ENCODE peak calls at places on chromosomes 6 and 20, in four cellular contexts. P is A549, E is stomach, B is tibial nerve. Z is an unnamed sample.
A peak's percentile ranks its signal among the peaks of the same experiment; 100 is the strongest.

GRCh38 chr6:35757461-35758123 is 18.8 kb upstream of the CLPSL2 start:
- DNase-seq in E (no peak), P (peak; percentile 57), B (no peak), Z (no peak)

GRCh38 chr6:37131104-37131959 is 38.6 kb upstream of the PIM1 start:
- DNase-seq in P (peak; percentile 88), B (no peak), E (peak; percentile 58), Z (peak; percentile 81)

GRCh38 chr6:53171605-53172467 is 23.2 kb upstream of the GCM1 start:
- DNase-seq in E (peak; percentile 94), B (peak; percentile 84), P (peak; percentile 75), Z (peak; percentile 87)

GRCh38 chr6:96521267-96521624 is 360 bp upstream of the UFL1 start:
- DNase-seq in E (no peak), B (no peak), P (no peak), Z (no peak)

GRCh38 chr20:59258103-59258705 is 42.2 kb upstream of the EDN3 start:
- DNase-seq in P (no peak), B (no peak), E (no peak), Z (no peak)

GRCh38 chr6:136440187-136440582 is 110.0 kb downstream of the MAP7 start:
- DNase-seq in B (no peak), P (peak; percentile 47), E (no peak), Z (no peak)

GRCh38 chr20:38680492-38681118 is 43.7 kb upstream of the SLC32A1 start:
- DNase-seq in E (no peak), B (no peak), P (peak; percentile 25), Z (peak; percentile 16)

GRCh38 chr6:2141644-2142290 is 103.6 kb downstream of the GMDS start:
- DNase-seq in E (no peak), P (no peak), B (no peak), Z (no peak)

GRCh38 chr6:25113436-25113835 is 165.7 kb upstream of the CARMIL1 start:
- DNase-seq in E (no peak), P (no peak), B (no peak), Z (no peak)

GRCh38 chr6:89387516-89388222 is 24.4 kb downstream of the RRAGD start:
- DNase-seq in P (no peak), B (no peak), E (no peak), Z (no peak)

GRCh38 chr6:132020138-132020551 is 69.0 kb upstream of the CCN2 start:
- DNase-seq in P (no peak), E (no peak), B (peak; percentile 33), Z (no peak)

GRCh38 chr6:9628819-9629218 is 786.1 kb downstream of the TFAP2A start:
- DNase-seq in B (no peak), P (no peak), E (no peak), Z (no peak)

GRCh38 chr6:11163932-11164331 is 52.4 kb upstream of the ERVFRD-1 start:
- DNase-seq in P (no peak), E (no peak), B (no peak), Z (no peak)

GRCh38 chr6:83890520-83890919 is 31.0 kb downstream of the CYB5R4 start:
- DNase-seq in B (no peak), P (no peak), E (no peak), Z (no peak)

GRCh38 chr20:24134930-24135329 is 146.4 kb upstream of the GGTLC1 start:
- DNase-seq in E (no peak), P (no peak), B (no peak), Z (no peak)

GRCh38 chr6:128521302-128521632 is 868 bp upstream of the PTPRK start:
- DNase-seq in P (no peak), B (no peak), E (no peak), Z (no peak)

GRCh38 chr6:144434308-144434990 is 149.3 kb downstream of the UTRN start:
- DNase-seq in P (no peak), B (no peak), E (no peak), Z (no peak)

GRCh38 chr6:149079911-149080501 is 237.5 kb upstream of the TAB2 start:
- DNase-seq in P (no peak), B (peak; percentile 35), E (no peak), Z (peak; percentile 41)

GRCh38 chr6:53979468-53980067 is 131.7 kb upstream of the MLIP start:
- DNase-seq in E (no peak), B (no peak), P (peak; percentile 44), Z (no peak)

GRCh38 chr20:3795511-3796468 is at the start of gene CDC25B:
- DNase-seq in P (peak; percentile 96), E (peak; percentile 95), B (peak; percentile 96), Z (peak; percentile 93)

GRCh38 chr6:21742238-21742660 is 148.7 kb downstream of the SOX4 start:
- DNase-seq in P (peak; percentile 83), E (no peak), B (no peak), Z (no peak)

GRCh38 chr6:47512872-47513271 is 35.3 kb downstream of the CD2AP start:
- DNase-seq in B (no peak), P (peak; percentile 2), E (no peak), Z (no peak)

GRCh38 chr6:26124550-26125014 is 37.4 kb downstream of the HFE start:
- DNase-seq in E (no peak), P (no peak), B (no peak), Z (no peak)

GRCh38 chr20:24986436-24987015 is 6.0 kb downstream of the APMAP start:
- DNase-seq in B (no peak), E (no peak), P (no peak), Z (no peak)

GRCh38 chr20:32522525-32522774 is 62.7 kb downstream of the NOL4L start:
- DNase-seq in B (no peak), E (no peak), P (no peak), Z (no peak)

GRCh38 chr6:97133071-97133470 is 149.9 kb downstream of the MMS22L start:
- DNase-seq in B (no peak), E (no peak), P (no peak), Z (no peak)

GRCh38 chr6:41502607-41503434 is 43.4 kb upstream of the FOXP4 start:
- DNase-seq in E (peak; percentile 40), P (no peak), B (peak; percentile 26), Z (peak; percentile 22)

GRCh38 chr6:166512567-166512966 is 73.9 kb downstream of the RAMACL start:
- DNase-seq in P (no peak), E (no peak), B (no peak), Z (no peak)

GRCh38 chr6:63529498-63529897 is 42.8 kb upstream of the LOC128125822 start:
- DNase-seq in B (no peak), P (peak; percentile 50), E (no peak), Z (no peak)

GRCh38 chr20:36399969-36400545 is 93.9 kb downstream of the DLGAP4 start:
- DNase-seq in P (no peak), E (no peak), B (no peak), Z (no peak)

GRCh38 chr6:89284963-89285735 is 29.9 kb downstream of the GABRR2 start:
- DNase-seq in P (no peak), E (no peak), B (no peak), Z (no peak)

DNA sequence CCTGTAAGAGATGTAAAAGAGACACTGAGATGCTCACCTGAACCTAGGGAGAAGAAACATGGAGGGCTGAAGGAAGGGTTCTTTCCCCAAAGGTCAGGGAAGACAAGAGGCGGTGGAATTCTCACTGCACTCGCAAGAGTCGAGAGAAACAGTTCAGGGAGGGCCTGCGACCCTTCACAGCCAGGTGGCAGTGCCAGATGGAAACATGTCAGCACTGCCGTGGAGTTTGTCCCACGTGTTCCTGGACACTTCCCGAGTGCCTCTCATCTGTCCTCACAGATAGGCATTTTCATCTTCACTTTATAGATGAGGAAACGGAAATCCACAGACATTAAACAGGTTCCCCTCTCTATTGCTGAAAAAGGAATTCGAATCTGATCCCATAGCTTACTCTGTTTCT is 70.4 kb upstream of the SYNJ2 start:
- DNase-seq in E (no peak), P (no peak), B (no peak), Z (no peak)
- TF ChIP-seq CTCF in E (no peak), P (no peak), B (no peak), Z (no peak)

DNA sequence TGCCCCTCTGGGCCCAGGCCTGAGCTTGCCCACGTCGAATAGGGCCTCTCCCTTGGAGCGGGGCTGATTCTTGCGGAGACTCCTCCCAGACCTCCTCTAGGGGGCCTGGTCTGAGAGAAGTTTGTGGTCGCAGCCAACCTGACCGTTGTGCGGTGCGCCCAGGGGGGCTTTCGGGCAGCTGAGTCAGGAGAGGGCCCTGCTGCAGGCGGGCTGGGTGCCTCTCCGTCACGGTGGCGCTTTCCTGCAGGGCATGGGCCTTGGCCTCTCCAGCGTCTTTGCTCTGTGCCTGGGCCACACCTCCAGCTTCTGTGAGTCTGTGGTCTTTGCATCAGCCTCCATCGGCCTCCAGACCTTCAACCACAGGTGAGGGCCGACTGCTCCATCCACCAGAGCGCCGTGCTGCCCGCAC is 12.9 kb downstream of the SLC17A9 start:
- DNase-seq in E (no peak), B (no peak), P (no peak), Z (no peak)
- H3K4me1 ChIP-seq in E (no peaks in the 10 kb centered on the region), B (no peaks in the 10 kb centered on the region), P (no peaks in the 10 kb centered on the region), Z (no peaks in the 10 kb centered on the region)

DNA sequence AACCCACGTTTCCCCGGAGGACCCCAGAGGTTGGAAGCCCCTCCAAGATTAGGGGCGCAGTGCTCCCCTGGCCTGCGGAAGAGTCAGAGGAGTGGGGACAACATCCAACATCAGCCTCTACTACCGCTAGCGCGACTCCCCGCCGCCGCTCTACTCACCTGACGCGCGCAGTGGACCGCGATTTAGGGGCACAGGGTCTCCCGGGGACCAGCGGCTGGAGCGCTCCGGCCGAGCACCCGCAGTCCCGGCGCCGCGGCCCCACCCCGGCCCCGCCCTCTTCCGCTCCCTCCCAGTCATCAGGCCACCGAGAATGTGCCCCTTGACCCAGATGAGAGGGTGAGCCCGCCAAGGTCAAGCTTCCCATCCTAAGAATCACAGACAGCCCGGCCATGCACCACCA is at the start of gene ZFP57:
- DNase-seq in E (no peak), B (no peak), P (no peak), Z (no peak)
- TF ChIP-seq POLR2A in E (no peak), B (no peak), P (no peak), Z (no peak)

GRCh38 chr6:58419321-58419720 is 1101.9 kb downstream of the PRIM2 start:
- DNase-seq in B (no peak), E (no peak), P (no peak), Z (no peak)
- TF ChIP-seq CTCF in B (no peak), E (no peak), P (no peak), Z (no peak)

GRCh38 chr6:16136086-16136485 is 7.2 kb downstream of the MYLIP start:
- DNase-seq in E (no peak), B (no peak), P (no peak), Z (no peak)

GRCh38 chr6:16132909-16133308 is 4.0 kb downstream of the MYLIP start:
- DNase-seq in E (no peak), P (no peak), B (no peak), Z (no peak)

GRCh38 chr6:16136536-16137450 is 7.9 kb downstream of the MYLIP start:
- DNase-seq in B (no peak), P (peak; percentile 5), E (peak; percentile 40), Z (no peak)

GRCh38 chr6:16134430-16134829 is 5.5 kb downstream of the MYLIP start:
- DNase-seq in E (no peak), P (no peak), B (no peak), Z (no peak)

GRCh38 chr6:16135078-16135477 is 6.2 kb downstream of the MYLIP start:
- DNase-seq in P (no peak), E (no peak), B (no peak), Z (no peak)
- H3K4me1 ChIP-seq in P (peaks cover 67% of the 10 kb centered on the region), E (peaks cover 77% of the 10 kb centered on the region), B (peaks cover 73% of the 10 kb centered on the region), Z (peaks cover 96% of the 10 kb centered on the region)

GRCh38 chr20:63957004-63957689 is 931 bp upstream of the UCKL1 start:
- DNase-seq in P (peak; percentile 82), E (peak; percentile 71), B (no peak), Z (peak; percentile 66)
- TF ChIP-seq POLR2A in P (peak; percentile 62), E (no peak), B (peak; percentile 48), Z (no peak)